ENCODE peak calls at places on chromosome 4, in six cellular contexts. G, E, H, J, L and R are unnamed samples.

GRCh38 chr4:73593631-73594241 is 26.5 kb downstream of the RASSF6 start:
- DNase-seq in G (no peak), E (no peak), H (peak), J (peak), L (no peak), R (peak)

GRCh38 chr4:1569461-1570151 is 114.5 kb downstream of the FAM53A start:
- DNase-seq in G (peak), E (no peak), H (no peak), J (no peak), L (no peak), R (no peak)

GRCh38 chr4:88765729-88766128 is 68.1 kb upstream of the NAP1L5 start:
- DNase-seq in G (no peak), E (peak), H (peak), J (peak), L (no peak), R (peak)

GRCh38 chr4:147481577-147482109 is 746 bp downstream of the EDNRA start:
- DNase-seq in G (peak), E (peak), H (peak), J (no peak), L (no peak), R (no peak)

GRCh38 chr4:74365761-74366160 is 816 bp downstream of the EREG start:
- DNase-seq in G (peak), E (peak), H (no peak), J (no peak), L (no peak), R (peak)

GRCh38 chr4:3184725-3185124 is 64.2 kb upstream of the MSANTD1 start:
- DNase-seq in G (no peak), E (no peak), H (no peak), J (no peak), L (no peak), R (no peak)

GRCh38 chr4:137534516-137534915 is 2.2 kb upstream of the PCDH18 start:
- DNase-seq in G (no peak), E (peak), H (no peak), J (no peak), L (no peak), R (no peak)

GRCh38 chr4:76709454-76709853 is 188.5 kb downstream of the SOWAHB start:
- DNase-seq in G (no peak), E (peak), H (no peak), J (peak), L (no peak), R (no peak)

GRCh38 chr4:80097395-80098177 is 24.6 kb upstream of the ANTXR2 start:
- DNase-seq in G (no peak), E (peak), H (peak), J (peak), L (no peak), R (no peak)

GRCh38 chr4:78601013-78601412 is 49.4 kb downstream of the ANXA3 start:
- DNase-seq in G (no peak), E (peak), H (no peak), J (no peak), L (no peak), R (no peak)

GRCh38 chr4:142845293-142846070 is 619 bp downstream of the INPP4B start:
- DNase-seq in G (peak), E (peak), H (peak), J (no peak), L (peak), R (peak)

GRCh38 chr4:110306363-110306762 is 107.9 kb upstream of the ELOVL6 start:
- DNase-seq in G (no peak), E (peak), H (peak), J (no peak), L (no peak), R (no peak)

GRCh38 chr4:8594097-8595038 is 1.8 kb downstream of the CPZ start:
- DNase-seq in G (no peak), E (peak), H (peak), J (peak), L (no peak), R (peak)

GRCh38 chr4:1763550-1764080 is 29.5 kb upstream of the FGFR3 start:
- DNase-seq in G (no peak), E (peak), H (peak), J (peak), L (no peak), R (no peak)

GRCh38 chr4:154999950-155000578 is 208.4 kb upstream of the NPY2R start:
- DNase-seq in G (no peak), E (no peak), H (no peak), J (no peak), L (no peak), R (no peak)

GRCh38 chr4:80094191-80094590 is 21.2 kb upstream of the ANTXR2 start:
- DNase-seq in G (no peak), E (no peak), H (no peak), J (peak), L (no peak), R (no peak)

GRCh38 chr4:40292313-40292759 is 42.8 kb upstream of the CHRNA9 start:
- DNase-seq in G (no peak), E (peak), H (no peak), J (peak), L (no peak), R (peak)

GRCh38 chr4:169484485-169484884 is 127.9 kb downstream of the NEK1 start:
- DNase-seq in G (no peak), E (peak), H (peak), J (peak), L (no peak), R (no peak)

GRCh38 chr4:138070816-138071215 is 171.3 kb downstream of the SLC7A11 start:
- DNase-seq in G (no peak), E (no peak), H (no peak), J (no peak), L (no peak), R (no peak)

GRCh38 chr4:113255628-113256027 is 206.2 kb downstream of the ANK2 start:
- DNase-seq in G (no peak), E (no peak), H (no peak), J (no peak), L (no peak), R (no peak)

GRCh38 chr4:176217510-176217909 is 22.1 kb upstream of the SPATA4 start:
- DNase-seq in G (no peak), E (no peak), H (no peak), J (no peak), L (no peak), R (no peak)

GRCh38 chr4:111959202-111959601 is 186.1 kb upstream of the FAM241A start:
- DNase-seq in G (no peak), E (peak), H (peak), J (peak), L (no peak), R (peak)

GRCh38 chr4:5789141-5789540 is 78.1 kb downstream of the EVC start:
- DNase-seq in G (peak), E (no peak), H (no peak), J (no peak), L (no peak), R (no peak)

GRCh38 chr4:108483077-108483476 is 137.3 kb upstream of the RPL34 start:
- DNase-seq in G (no peak), E (peak), H (peak), J (no peak), L (no peak), R (no peak)

GRCh38 chr4:151486166-151486565 is 77.2 kb downstream of the FHIP1A start:
- DNase-seq in G (no peak), E (peak), H (peak), J (peak), L (no peak), R (no peak)

GRCh38 chr4:66034671-66035070 is 364.4 kb upstream of the EPHA5 start:
- DNase-seq in G (no peak), E (no peak), H (no peak), J (no peak), L (no peak), R (no peak)

GRCh38 chr4:41994461-41994860 is 4.1 kb downstream of the SLC30A9 start:
- DNase-seq in G (no peak), E (no peak), H (no peak), J (no peak), L (no peak), R (no peak)
- TF ChIP-seq CTCF in G (no peak), E (no peak), H (no peak), J (no peak), L (no peak), R (no peak)

GRCh38 chr4:54061067-54061466 is 3.3 kb downstream of the CHIC2 start:
- DNase-seq in G (no peak), E (no peak), H (no peak), J (no peak), L (no peak), R (no peak)
- H3K4me3 ChIP-seq in G (no peak), E (peak), H (no peak), J (no peak), L (peak), R (no peak)

GRCh38 chr4:129926936-129927335 is 831.0 kb downstream of the C4orf33 start:
- DNase-seq in G (no peak), E (no peak), H (no peak), J (no peak), L (no peak), R (peak)
- TF ChIP-seq CTCF in G (no peak), E (no peak), H (no peak), J (no peak), L (no peak), R (peak)

GRCh38 chr4:182143822-182144620 is 99.2 kb upstream of the TENM3 start:
- DNase-seq in G (peak), E (peak), H (peak), J (peak), L (no peak), R (peak)
- H3K4me3 ChIP-seq in G (peak), E (peak), H (peak), J (peak), L (peak), R (peak)

GRCh38 chr4:173747537-173748257 is 217.7 kb upstream of the HAND2 start:
- DNase-seq in G (no peak), E (no peak), H (no peak), J (no peak), L (no peak), R (no peak)

GRCh38 chr4:173752610-173753009 is 222.6 kb upstream of the HAND2 start:
- DNase-seq in G (no peak), E (no peak), H (no peak), J (peak), L (no peak), R (peak)

GRCh38 chr4:173745765-173746164 is 215.7 kb upstream of the HAND2 start:
- DNase-seq in G (no peak), E (no peak), H (no peak), J (no peak), L (no peak), R (no peak)

GRCh38 chr4:173746424-173746823 is 216.4 kb upstream of the HAND2 start:
- DNase-seq in G (no peak), E (no peak), H (no peak), J (no peak), L (no peak), R (no peak)

DNA sequence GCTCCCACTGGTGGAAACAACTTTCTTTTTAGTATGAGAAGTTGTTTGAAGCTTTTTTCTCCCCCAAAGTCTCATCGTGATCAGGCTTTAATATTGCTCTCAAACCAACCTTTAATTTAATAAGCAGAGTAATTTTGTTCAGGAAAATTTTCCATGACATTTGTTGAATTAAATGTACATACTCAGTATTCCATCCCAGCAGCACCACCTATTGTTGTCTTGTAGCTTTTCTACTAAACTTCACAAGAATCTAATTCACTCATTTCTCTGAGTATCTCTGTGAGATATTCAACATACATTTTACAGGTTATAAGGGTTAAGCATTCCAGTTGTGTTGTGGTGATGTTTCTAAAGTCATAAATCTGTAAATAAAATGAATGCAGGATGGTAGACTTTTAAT is 218.3 kb upstream of the HAND2 start:
- DNase-seq in G (no peak), E (no peak), H (no peak), J (peak), L (no peak), R (no peak)
- TF ChIP-seq CTCF in G (no peak), E (no peak), H (no peak), J (peak), L (no peak), R (no peak)

GRCh38 chr4:13545394-13545808 is 1.1 kb upstream of the NKX3-2 start:
- DNase-seq in G (no peak), E (no peak), H (no peak), J (no peak), L (no peak), R (no peak)
- H3K4me3 ChIP-seq in G (peak), E (peak), H (peak), J (peak), L (peak), R (peak)